ENCODE peak calls at places on chromosomes 6 and 20, in five cellular contexts. K is skeletal muscle cell, W is fibroblast of mammary gland, H is GM19239, P is activated T-cell treated with anti-CD3 and anti-CD28 coated beads for 1 hour. X is an unnamed sample.

GRCh38 chr6:20877008-20877937 is 343.0 kb downstream of the CDKAL1 start:
- DNase-seq in P (no peak), K (peak), H (peak), W (peak), X (no peak)

GRCh38 chr6:108156180-108156937 is 9.5 kb upstream of the NR2E1 start:
- DNase-seq in H (no peak), P (no peak), W (no peak), K (no peak), X (no peak)

GRCh38 chr20:59992531-59992930 is 34.3 kb downstream of the CDH26 start:
- DNase-seq in H (no peak), P (no peak), K (no peak), W (peak), X (no peak)

GRCh38 chr20:22462975-22463914 is 121.1 kb downstream of the FOXA2 start:
- DNase-seq in W (peak), K (no peak), P (no peak), H (no peak), X (no peak)

GRCh38 chr6:39962831-39963230 is 28.6 kb upstream of the MOCS1 start:
- DNase-seq in H (no peak), K (no peak), P (no peak), W (no peak), X (no peak)

GRCh38 chr20:44748005-44748370 is 2.3 kb downstream of the KCNK15 start:
- DNase-seq in H (no peak), K (no peak), P (no peak), W (peak), X (no peak)

GRCh38 chr6:2116496-2116895 is 128.9 kb downstream of the GMDS start:
- DNase-seq in H (no peak), K (no peak), W (no peak), P (no peak), X (no peak)

GRCh38 chr6:39026175-39026574 is 22.4 kb upstream of the GLP1R start:
- DNase-seq in K (no peak), P (no peak), H (no peak), W (no peak), X (no peak)

GRCh38 chr20:17518339-17519052 is 12.7 kb downstream of the BFSP1 start:
- DNase-seq in W (peak), P (no peak), K (no peak), H (no peak), X (no peak)

GRCh38 chr6:85449818-85450577 is at the start of gene NT5E:
- DNase-seq in H (peak), W (peak), P (no peak), K (no peak), X (no peak)

GRCh38 chr6:105509506-105510331 is 106.8 kb upstream of the PREP start:
- DNase-seq in H (no peak), P (no peak), K (no peak), W (peak), X (no peak)

GRCh38 chr6:119148102-119148824 is 69.8 kb upstream of the FAM184A start:
- DNase-seq in W (peak), K (peak), H (peak), P (no peak), X (no peak)

GRCh38 chr20:914727-915498 is 1.2 kb downstream of the ANGPT4 start:
- DNase-seq in H (no peak), W (no peak), K (no peak), P (no peak), X (no peak)

GRCh38 chr6:158803733-158804143 is 15.4 kb downstream of the EZR start:
- DNase-seq in W (no peak), K (no peak), H (no peak), P (no peak), X (peak)

GRCh38 chr6:168258795-168259194 is 60.8 kb downstream of the DACT2 start:
- DNase-seq in P (no peak), H (no peak), K (no peak), W (no peak), X (no peak)

GRCh38 chr20:5222919-5223634 is 93.7 kb downstream of the PROKR2 start:
- DNase-seq in P (peak), H (peak), W (peak), K (peak), X (peak)

GRCh38 chr6:85537055-85537494 is 56.6 kb downstream of the SNX14 start:
- DNase-seq in H (no peak), W (peak), P (no peak), K (no peak), X (no peak)

X was measured in T-helper 9 cell.